ENCODE peak calls at places on chromosomes 3 and 15, in six cellular contexts. Q is activated CD8-positive, alpha-beta T cell treated with anti-CD3 and anti-CD28 coated beads, Interleukin-2, amount 10 ng/mL, durations not matched to agents 7 days and 5 days; O is foreskin keratinocyte; Z is T-cell; J is naive thymus-derived CD8-positive, alpha-beta T cell; E is Right ventricle myocardium inferior. N is an unnamed sample.

GRCh38 chr3:124923833-124924232 is 10.7 kb downstream of the MUC13 start:
- ATAC-seq in Q (no peak), O (no peak), Z (no peak), J (no peak), E (no peak), N (no peak)

GRCh38 chr15:88450125-88450798 is 16.9 kb downstream of the MRPL46 start:
- ATAC-seq in Q (peak; percentile 75), O (peak; percentile 65), Z (no peak), J (peak; percentile 32), E (peak; percentile 37), N (peak; percentile 78)

GRCh38 chr15:64717735-64718495 is 57.5 kb downstream of the RBPMS2 start:
- ATAC-seq in Q (no peak), O (no peak), Z (peak; percentile 85), J (peak; percentile 81), E (peak; percentile 51), N (peak; percentile 29)

GRCh38 chr15:40439461-40440299 is 1.1 kb upstream of the BAHD1 start:
- ATAC-seq in Q (no peak), O (peak; percentile 8), Z (no peak), J (no peak), E (peak; percentile 21), N (peak; percentile 17)

GRCh38 chr15:24899367-24899766 is 55.4 kb upstream of the SNRPN start:
- ATAC-seq in Q (no peak), O (no peak), Z (no peak), J (no peak), E (no peak), N (no peak)

GRCh38 chr3:1578105-1578833 is 485.4 kb downstream of the CNTN6 start:
- ATAC-seq in Q (no peak), O (peak; percentile 41), Z (no peak), J (no peak), E (peak; percentile 73), N (no peak)

GRCh38 chr3:127768346-127769008 is 53.8 kb downstream of the MGLL start:
- ATAC-seq in Q (no peak), O (peak; percentile 92), Z (no peak), J (no peak), E (peak; percentile 68), N (peak; percentile 86)

GRCh38 chr3:157045238-157045860 is 114.6 kb downstream of the CCNL1 start:
- ATAC-seq in Q (no peak), O (peak; percentile 45), Z (no peak), J (no peak), E (peak; percentile 52), N (no peak)

GRCh38 chr15:41423979-41424659 is 7.2 kb downstream of the RTF1 start:
- ATAC-seq in Q (peak; percentile 83), O (no peak), Z (no peak), J (no peak), E (no peak), N (no peak)

GRCh38 chr15:55197362-55197705 is 593 bp upstream of the RSL24D1 start:
- ATAC-seq in Q (no peak), O (no peak), Z (peak; percentile 21), J (no peak), E (no peak), N (no peak)

GRCh38 chr3:160498202-160498601 is 48.6 kb upstream of the TRIM59 start:
- ATAC-seq in Q (no peak), O (no peak), Z (no peak), J (no peak), E (no peak), N (no peak)

GRCh38 chr3:192212335-192212734 is 515.0 kb downstream of the FGF12 start:
- ATAC-seq in Q (no peak), O (no peak), Z (no peak), J (no peak), E (no peak), N (no peak)

GRCh38 chr3:65412591-65412990 is 626.1 kb downstream of the MAGI1 start:
- ATAC-seq in Q (no peak), O (no peak), Z (no peak), J (no peak), E (peak; percentile 92), N (no peak)

GRCh38 chr15:75920079-75920478 is 16.4 kb downstream of the FBXO22 start:
- ATAC-seq in Q (no peak), O (no peak), Z (no peak), J (no peak), E (no peak), N (no peak)

GRCh38 chr3:185629554-185630181 is 43.6 kb downstream of the SENP2 start:
- ATAC-seq in Q (no peak), O (peak; percentile 9), Z (no peak), J (no peak), E (no peak), N (no peak)